ENCODE peak calls at places on chromosomes 4 and X, in five cellular contexts. S is HCT116, O is K562, N is GM12878, C is HepG2. P is an unnamed sample.
A peak's percentile ranks its signal among the peaks of the same experiment; 100 is the strongest.

GRCh38 chrX:121570072-121570841 is 522.8 kb downstream of the GLUD2 start:
- DNase-seq in S (no peak), O (no peak), N (no peak), C (no peak), P (no peak)

GRCh38 chrX:47605024-47605423 is 14.6 kb downstream of the SYN1 start:
- DNase-seq in C (no peak), N (no peak), O (no peak), S (no peak), P (no peak)

GRCh38 chr4:83170952-83171399 is 56.4 kb upstream of the PLAC8 start:
- DNase-seq in C (no peak), N (peak; percentile 57), O (no peak), S (no peak), P (no peak)

GRCh38 chrX:12741416-12741815 is 49.8 kb upstream of the PRPS2 start:
- DNase-seq in O (no peak), C (no peak), N (no peak), S (peak; percentile 47), P (no peak)

GRCh38 chr4:119683518-119683917 is 54.9 kb upstream of the PDE5A start:
- DNase-seq in N (no peak), S (no peak), C (no peak), O (no peak), P (no peak)

GRCh38 chrX:43949669-43950068 is 23.5 kb downstream of the NDP start:
- DNase-seq in C (peak; percentile 10), N (no peak), O (no peak), S (peak; percentile 28), P (no peak)

GRCh38 chr4:79198886-79199591 is 126.8 kb downstream of the NAA11 start:
- DNase-seq in C (no peak), S (no peak), O (peak; percentile 57), N (no peak), P (no peak)

GRCh38 chrX:120260369-120260768 is 9.8 kb downstream of the ZBTB33 start:
- DNase-seq in C (no peak), S (no peak), N (no peak), O (no peak), P (no peak)

GRCh38 chr4:8771258-8771590 is 100.4 kb downstream of the HMX1 start:
- DNase-seq in O (no peak), S (no peak), C (no peak), N (no peak), P (peak; percentile 60)

DNA sequence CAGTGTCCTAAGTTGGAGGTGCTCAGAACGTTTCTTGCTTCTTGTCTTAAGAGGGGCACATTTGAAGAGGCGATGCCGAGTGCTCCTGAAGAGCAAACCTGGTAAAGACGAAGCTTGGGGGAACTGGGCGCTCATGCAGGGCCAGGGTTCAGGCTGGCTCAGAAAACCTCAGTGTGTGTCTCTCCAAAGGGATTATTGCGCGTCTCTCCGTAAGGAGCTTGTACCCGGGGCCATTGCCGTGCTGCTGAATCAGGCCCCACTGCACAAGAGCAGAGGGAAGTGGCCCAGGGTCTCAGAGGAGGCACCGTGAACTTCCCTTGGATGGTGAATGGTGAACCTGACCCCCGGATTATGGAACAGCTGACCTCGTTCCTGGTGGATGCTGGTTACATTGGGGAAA is 44.4 kb downstream of the PSAPL1 start:
- DNase-seq in C (no peak), O (no peak), S (no peak), N (no peak), P (peak; percentile 2)
- TF ChIP-seq ZBTB33 in C (no peak), O (no peak), S (no peak), N (no peak), P (no peak)

GRCh38 chrX:53684415-53685192 is 1.9 kb downstream of the HUWE1 start:
- DNase-seq in C (no peak), N (no peak), O (no peak), S (no peak), P (no peak)
- TF ChIP-seq ZBTB33 in C (no peak), N (no peak), O (no peak), S (peak; percentile 95), P (no peak)

GRCh38 chr4:108988514-108989195 is 225.8 kb upstream of the ETNPPL start:
- DNase-seq in N (no peak), S (no peak), C (no peak), O (no peak), P (no peak)

DNA sequence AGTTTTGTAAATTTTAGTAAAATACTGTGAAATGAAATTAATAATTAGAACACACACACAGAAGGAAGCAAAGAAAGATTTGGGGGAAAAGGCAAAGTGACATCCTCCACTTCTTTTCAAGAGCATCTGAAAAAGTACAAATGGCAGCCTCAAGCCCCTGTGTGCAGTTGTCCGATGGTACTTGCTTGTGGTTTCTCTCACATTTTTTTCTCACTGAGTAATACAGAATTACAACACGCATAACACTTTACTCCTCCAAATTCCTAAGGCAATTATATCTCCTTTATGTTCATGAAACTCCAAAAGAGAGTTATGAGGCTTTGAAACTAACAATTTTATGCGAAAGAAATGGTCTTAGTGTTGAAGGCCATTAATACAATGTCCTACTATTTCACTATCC is 229.1 kb upstream of the ETNPPL start:
- DNase-seq in N (no peak), C (no peak), O (no peak), S (no peak), P (no peak)
- TF ChIP-seq ZBTB33 in N (no peak), C (no peak), O (no peak), S (no peak), P (no peak)

GRCh38 chr4:90799895-90800294 is 672.7 kb downstream of the CCSER1 start:
- DNase-seq in N (no peak), S (no peak), O (no peak), C (no peak), P (no peak)
- TF ChIP-seq ZBTB33 in N (no peak), S (no peak), O (no peak), C (no peak), P (no peak)